ENCODE peak calls at places on chromosomes 6 and 20, in five cellular contexts. X is IMR-90, H is mesenchymal stem cell, R is neuronal stem cell, T is H1. C is an unnamed sample.

GRCh38 chr20:54844346-54844745 is 369.0 kb downstream of the DOK5 start:
- DNase-seq in X (no peak), H (no peak), R (no peak), T (no peak), C (no peak)

GRCh38 chr20:45128066-45128465 is 3.8 kb upstream of the WFDC12 start:
- DNase-seq in X (no peak), H (no peak), R (no peak), T (no peak), C (peak; percentile 42)

GRCh38 chr6:169988769-169989550 is 237.5 kb downstream of the ERMARD start:
- DNase-seq in X (no peak), H (no peak), R (no peak), T (no peak), C (no peak)

GRCh38 chr6:37019065-37019450 is 13.6 kb downstream of the FGD2 start:
- DNase-seq in X (no peak), H (no peak), R (no peak), T (no peak), C (no peak)

GRCh38 chr20:45974896-45975565 is 3.0 kb upstream of the ZNF335 start:
- DNase-seq in X (no peak), H (no peak), R (no peak), T (no peak), C (no peak)

GRCh38 chr6:53294095-53294494 is 54.7 kb downstream of the ELOVL5 start:
- DNase-seq in X (no peak), H (no peak), R (peak; percentile 14), T (no peak), C (no peak)

GRCh38 chr6:144344651-144345050 is 59.5 kb downstream of the UTRN start:
- DNase-seq in X (no peak), H (no peak), R (no peak), T (no peak), C (no peak)

GRCh38 chr6:163834226-163834970 is 419.9 kb downstream of the QKI start:
- DNase-seq in X (no peak), H (no peak), R (no peak), T (no peak), C (no peak)

GRCh38 chr6:139577991-139578604 is 203.7 kb upstream of the CITED2 start:
- DNase-seq in X (peak; percentile 94), H (peak; percentile 90), R (no peak), T (no peak), C (peak; percentile 68)

GRCh38 chr6:144053601-144054000 is 41.8 kb downstream of the SF3B5 start:
- DNase-seq in X (no peak), H (no peak), R (no peak), T (no peak), C (no peak)

GRCh38 chr6:131849799-131850198 is 42.0 kb downstream of the ENPP1 start:
- DNase-seq in X (no peak), H (no peak), R (no peak), T (no peak), C (no peak)

GRCh38 chr20:61218886-61219480 is 33.1 kb upstream of the CDH4 start:
- DNase-seq in X (peak; percentile 60), H (peak; percentile 58), R (no peak), T (no peak), C (no peak)

GRCh38 chr6:137731960-137732616 is 135.0 kb upstream of the TNFAIP3 start:
- DNase-seq in X (peak; percentile 67), H (peak; percentile 69), R (no peak), T (no peak), C (no peak)

GRCh38 chr6:87397656-87398055 is 10.1 kb upstream of the CFAP206 start:
- DNase-seq in X (no peak), H (no peak), R (no peak), T (no peak), C (no peak)

GRCh38 chr20:46935394-46936017 is 40.9 kb downstream of the EYA2 start:
- DNase-seq in X (no peak), H (no peak), R (no peak), T (no peak), C (no peak)

GRCh38 chr20:32229351-32229750 is 21.7 kb downstream of the POFUT1 start:
- DNase-seq in X (no peak), H (no peak), R (no peak), T (no peak), C (no peak)

GRCh38 chr20:33009214-33010132 is 2.0 kb downstream of the BPIFB2 start:
- DNase-seq in X (no peak), H (no peak), R (no peak), T (no peak), C (no peak)

GRCh38 chr6:30960907-30961673 is 20.3 kb downstream of the MUCL3 start:
- DNase-seq in X (peak; percentile 23), H (peak; percentile 9), R (no peak), T (no peak), C (peak; percentile 45)

GRCh38 chr6:10964684-10965083 is 77.8 kb downstream of the SYCP2L start:
- DNase-seq in X (no peak), H (no peak), R (no peak), T (no peak), C (no peak)

GRCh38 chr6:17423018-17423417 is 29.6 kb downstream of the CAP2 start:
- DNase-seq in X (no peak), H (no peak), R (no peak), T (no peak), C (no peak)

GRCh38 chr6:39053016-39053595 is 4.5 kb downstream of the GLP1R start:
- DNase-seq in X (no peak), H (no peak), R (no peak), T (no peak), C (no peak)

GRCh38 chr6:151494235-151494950 is 576 bp downstream of the CCDC170 start:
- DNase-seq in X (peak; percentile 41), H (peak; percentile 70), R (peak; percentile 17), T (no peak), C (no peak)

GRCh38 chr20:12891643-12892042 is 117.1 kb upstream of the SPTLC3 start:
- DNase-seq in X (no peak), H (no peak), R (no peak), T (no peak), C (no peak)

GRCh38 chr6:90676516-90676915 is 89.6 kb upstream of the MAP3K7 start:
- DNase-seq in X (no peak), H (no peak), R (no peak), T (peak; percentile 74), C (no peak)

GRCh38 chr6:105250523-105250922 is 70.7 kb upstream of the POPDC3 start:
- DNase-seq in X (no peak), H (peak; percentile 69), R (no peak), T (no peak), C (peak; percentile 37)

GRCh38 chr6:25217275-25217674 is 61.9 kb upstream of the CARMIL1 start:
- DNase-seq in X (no peak), H (no peak), R (no peak), T (no peak), C (peak; percentile 84)

GRCh38 chr20:46022411-46023147 is 6.4 kb upstream of the SLC12A5 start:
- DNase-seq in X (peak; percentile 9), H (no peak), R (no peak), T (no peak), C (peak; percentile 63)

GRCh38 chr6:121780325-121781313 is 345.2 kb downstream of the GJA1 start:
- DNase-seq in X (peak; percentile 92), H (no peak), R (no peak), T (no peak), C (no peak)

GRCh38 chr6:113414511-113414910 is 442.6 kb upstream of the MARCKS start:
- DNase-seq in X (peak; percentile 81), H (peak; percentile 68), R (no peak), T (no peak), C (peak; percentile 42)

GRCh38 chr20:32168184-32168910 is 39.2 kb downstream of the PLAGL2 start:
- DNase-seq in X (peak; percentile 58), H (peak; percentile 47), R (no peak), T (no peak), C (no peak)

GRCh38 chr6:167306401-167306998 is 15.4 kb downstream of the UNC93A start:
- DNase-seq in X (no peak), H (no peak), R (no peak), T (no peak), C (no peak)

DNA sequence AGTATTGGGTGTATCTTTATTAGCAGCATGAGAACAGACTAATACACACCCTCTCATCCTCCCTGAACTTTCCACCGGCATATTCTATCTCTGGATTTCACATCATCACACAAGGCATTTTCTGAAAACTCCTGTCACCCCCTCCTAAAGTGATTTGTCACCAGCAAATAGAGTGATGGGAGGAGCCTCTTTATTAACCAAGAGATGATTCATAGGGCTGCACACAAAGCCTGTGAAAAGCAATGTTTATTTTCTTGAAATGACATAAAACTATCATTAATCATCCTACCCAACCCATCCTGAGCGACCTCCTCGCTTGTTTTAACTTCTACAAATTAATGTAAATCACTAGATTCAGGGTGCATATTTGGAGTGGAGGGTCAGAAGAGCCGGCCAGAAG is 394.8 kb upstream of the SULF2 start:
- DNase-seq in X (no peak), H (peak; percentile 69), R (no peak), T (no peak), C (no peak)
- H3K36me3 ChIP-seq in X (no peaks in the 10 kb centered on the region), H (no peaks in the 10 kb centered on the region), R (no peaks in the 10 kb centered on the region), T (no peaks in the 10 kb centered on the region), C (no peaks in the 10 kb centered on the region)

DNA sequence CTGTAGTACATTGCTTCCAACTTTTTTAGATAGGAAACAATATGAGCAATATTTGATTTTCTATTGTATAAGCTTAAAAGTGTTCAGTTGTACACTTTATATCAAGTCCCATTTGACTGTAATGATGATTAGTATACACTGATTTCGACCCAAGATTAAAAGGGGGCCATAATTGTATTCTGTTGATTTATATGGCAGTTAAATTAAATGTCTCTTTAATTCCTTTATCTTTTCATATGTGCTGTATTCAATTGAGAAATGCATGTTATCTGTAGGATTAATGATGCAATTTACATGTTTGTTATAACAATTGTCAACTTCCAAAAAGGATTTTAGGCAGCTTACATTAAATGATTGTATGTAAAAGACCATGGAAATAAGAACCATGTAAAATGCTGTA is 317.5 kb downstream of the CDKAL1 start:
- DNase-seq in X (no peak), H (no peak), R (no peak), T (no peak), C (no peak)
- H2AFZ ChIP-seq in X (no peak overlapping the region), H (no peak overlapping the region), R (no peak overlapping the region), T (no peak overlapping the region), C (no peak overlapping the region)

GRCh38 chr6:70820778-70821177 is 136.1 kb downstream of the B3GAT2 start:
- DNase-seq in X (no peak), H (no peak), R (no peak), T (no peak), C (no peak)

GRCh38 chr6:70819715-70820114 is 137.1 kb downstream of the B3GAT2 start:
- DNase-seq in X (peak; percentile 32), H (no peak), R (no peak), T (no peak), C (peak; percentile 15)

GRCh38 chr6:70823651-70824050 is 133.2 kb downstream of the B3GAT2 start:
- DNase-seq in X (no peak), H (no peak), R (no peak), T (no peak), C (no peak)
- H2BK120ac ChIP-seq in X (no peak overlapping the region), H (no peak overlapping the region), R (no peak overlapping the region), T (no peak overlapping the region), C (no peak overlapping the region)

DNA sequence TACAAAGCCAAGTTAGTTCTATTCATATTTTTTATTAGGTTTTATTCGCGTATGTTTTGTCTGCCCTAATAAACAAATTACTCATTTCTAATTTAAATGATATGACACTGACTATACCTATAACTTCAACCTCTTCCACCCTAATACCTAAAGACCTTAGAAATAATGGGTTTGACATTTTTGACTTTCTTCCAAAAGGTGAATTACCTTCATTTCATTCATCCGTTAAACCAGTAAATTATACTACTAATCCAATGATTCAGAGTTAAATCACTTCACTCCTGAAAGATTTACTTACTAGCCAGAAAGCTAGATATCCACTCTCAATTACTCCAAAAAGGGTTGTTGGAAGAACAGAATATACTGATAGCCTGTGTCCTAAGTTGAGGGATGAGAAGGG is 5.2 kb downstream of the MRPS10 start:
- DNase-seq in X (no peak), H (no peak), R (no peak), T (no peak), C (no peak)
- H3K36me3 ChIP-seq in X (peaks cover 20% of the 10 kb centered on the region), H (peaks cover 67% of the 10 kb centered on the region), R (peaks cover 66% of the 10 kb centered on the region), T (peaks cover 42% of the 10 kb centered on the region), C (peaks cover 16% of the 10 kb centered on the region)

C was measured in trophoblast cell.